ENCODE peak calls at places on chromosomes 7 and 10, in four cellular contexts. One of them, this sample, is unnamed.

GRCh38 chr7:64879800-64880199 is 23.3 kb upstream of the ZNF273 start:
- DNase-seq in fibroblast of mammary gland: no peak
- DNase-seq in astrocyte: no peak
- DNase-seq in stomach: peak; percentile 18
- DNase-seq in this sample: no peak

GRCh38 chr7:155948423-155948822 is 136.2 kb upstream of the SHH start:
- DNase-seq in stomach: peak; percentile 23
- DNase-seq in fibroblast of mammary gland: no peak
- DNase-seq in astrocyte: no peak
- DNase-seq in this sample: no peak

GRCh38 chr10:35386594-35387174 is 50.4 kb downstream of the CCNY start:
- DNase-seq in fibroblast of mammary gland: no peak
- DNase-seq in stomach: peak; percentile 53
- DNase-seq in astrocyte: no peak
- DNase-seq in this sample: no peak

GRCh38 chr10:37146443-37146842 is 21.0 kb downstream of the ANKRD30A start:
- DNase-seq in fibroblast of mammary gland: no peak
- DNase-seq in astrocyte: no peak
- DNase-seq in stomach: no peak
- DNase-seq in this sample: no peak

GRCh38 chr10:51250278-51250914 is 176.1 kb downstream of the PRKG1 start:
- DNase-seq in fibroblast of mammary gland: no peak
- DNase-seq in astrocyte: no peak
- DNase-seq in stomach: no peak
- DNase-seq in this sample: no peak

GRCh38 chr7:1569016-1569415 is 816 bp downstream of the PSMG3 start:
- DNase-seq in astrocyte: peak; percentile 67
- DNase-seq in fibroblast of mammary gland: peak; percentile 90
- DNase-seq in stomach: no peak
- DNase-seq in this sample: peak; percentile 58

GRCh38 chr7:111196655-111197054 is 105.7 kb downstream of the LRRN3 start:
- DNase-seq in fibroblast of mammary gland: no peak
- DNase-seq in astrocyte: no peak
- DNase-seq in stomach: no peak
- DNase-seq in this sample: no peak

GRCh38 chr7:38727184-38727940 is 96.2 kb upstream of the AMPH start:
- DNase-seq in fibroblast of mammary gland: no peak
- DNase-seq in astrocyte: peak; percentile 6
- DNase-seq in stomach: no peak
- DNase-seq in this sample: no peak

GRCh38 chr10:84213076-84213475 is 12.3 kb downstream of the LRIT2 start:
- DNase-seq in fibroblast of mammary gland: no peak
- DNase-seq in astrocyte: no peak
- DNase-seq in stomach: no peak
- DNase-seq in this sample: no peak

GRCh38 chr7:3075441-3075840 is 31.8 kb upstream of the CARD11 start:
- DNase-seq in fibroblast of mammary gland: no peak
- DNase-seq in astrocyte: no peak
- DNase-seq in stomach: no peak
- DNase-seq in this sample: no peak

GRCh38 chr7:96832107-96832506 is 122.5 kb upstream of the SEM1 start:
- DNase-seq in fibroblast of mammary gland: no peak
- DNase-seq in stomach: no peak
- DNase-seq in astrocyte: no peak
- DNase-seq in this sample: no peak

GRCh38 chr10:24383681-24384106 is 174.8 kb downstream of the KIAA1217 start:
- DNase-seq in stomach: peak; percentile 95
- DNase-seq in astrocyte: peak; percentile 100
- DNase-seq in fibroblast of mammary gland: peak; percentile 98
- DNase-seq in this sample: peak; percentile 93

GRCh38 chr10:62047960-62048383 is 146.5 kb downstream of the ARID5B start:
- DNase-seq in fibroblast of mammary gland: peak; percentile 68
- DNase-seq in astrocyte: no peak
- DNase-seq in stomach: no peak
- DNase-seq in this sample: peak; percentile 51

GRCh38 chr7:107972075-107972482 is 30.9 kb downstream of the LAMB1 start:
- DNase-seq in stomach: no peak
- DNase-seq in astrocyte: peak; percentile 64
- DNase-seq in fibroblast of mammary gland: peak; percentile 100
- DNase-seq in this sample: no peak

GRCh38 chr10:43749940-43750552 is 101.4 kb upstream of the ZNF32 start:
- DNase-seq in astrocyte: no peak
- DNase-seq in fibroblast of mammary gland: no peak
- DNase-seq in stomach: no peak
- DNase-seq in this sample: no peak

GRCh38 chr10:110279062-110279986 is 25.4 kb downstream of the SMNDC1 start:
- DNase-seq in astrocyte: peak; percentile 44
- DNase-seq in fibroblast of mammary gland: peak; percentile 78
- DNase-seq in stomach: peak; percentile 60
- DNase-seq in this sample: peak; percentile 30

GRCh38 chr10:113030453-113030852 is 80.4 kb downstream of the TCF7L2 start:
- DNase-seq in fibroblast of mammary gland: peak; percentile 67
- DNase-seq in stomach: no peak
- DNase-seq in astrocyte: peak; percentile 73
- DNase-seq in this sample: no peak

GRCh38 chr10:65720901-65721300 is 1204.9 kb upstream of the LRRTM3 start:
- DNase-seq in stomach: no peak
- DNase-seq in astrocyte: no peak
- DNase-seq in fibroblast of mammary gland: no peak
- DNase-seq in this sample: no peak
- H3K4me3 ChIP-seq in stomach: no peak overlapping the region
- H3K4me3 ChIP-seq in astrocyte: no peak overlapping the region
- H3K4me3 ChIP-seq in fibroblast of mammary gland: no peak overlapping the region
- H3K4me3 ChIP-seq in this sample: no peak overlapping the region

DNA sequence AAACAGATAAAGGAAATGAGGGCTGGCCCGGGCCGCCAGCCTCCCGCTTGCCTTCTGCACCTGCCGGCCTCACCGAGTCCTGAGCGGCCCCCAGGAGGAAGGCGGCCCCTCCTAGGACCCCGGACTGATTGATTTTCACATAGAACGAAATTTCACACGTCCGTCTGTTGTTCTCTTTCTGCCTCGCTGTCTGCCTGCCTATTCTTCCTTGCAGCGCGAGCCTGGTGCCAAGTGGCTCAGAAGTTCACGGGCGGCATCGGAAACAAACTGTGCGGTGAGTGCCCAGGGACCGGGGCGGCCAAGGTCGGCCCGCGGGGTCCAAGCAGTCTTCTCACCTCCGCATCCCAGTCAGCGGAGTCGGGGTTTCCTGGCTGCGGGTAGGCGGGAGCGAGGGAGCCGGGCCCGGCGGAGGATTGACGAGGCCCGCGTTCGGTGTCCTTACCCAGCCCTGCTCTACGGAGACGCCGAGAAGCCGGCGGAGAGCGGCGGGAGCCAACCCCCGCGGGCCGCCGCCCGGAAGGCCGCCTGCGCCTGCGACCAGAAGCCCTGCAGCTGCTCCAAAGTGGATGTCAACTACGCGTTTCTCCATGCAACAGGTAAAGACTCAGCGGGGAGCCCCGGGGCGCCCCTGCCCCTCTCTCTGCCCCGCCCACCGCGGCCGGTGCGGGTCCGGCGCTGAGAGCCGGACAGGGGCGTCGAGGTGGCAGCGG is 977 bp downstream of the GAD2 start:
- DNase-seq in astrocyte: no peak
- DNase-seq in fibroblast of mammary gland: no peak
- DNase-seq in stomach: no peak
- DNase-seq in this sample: no peak
- H3K4me3 ChIP-seq in astrocyte: no peak overlapping the region
- H3K4me3 ChIP-seq in fibroblast of mammary gland: no peak overlapping the region
- H3K4me3 ChIP-seq in stomach: peak overlapping the region; percentile 13
- H3K4me3 ChIP-seq in this sample: no peak overlapping the region

DNA sequence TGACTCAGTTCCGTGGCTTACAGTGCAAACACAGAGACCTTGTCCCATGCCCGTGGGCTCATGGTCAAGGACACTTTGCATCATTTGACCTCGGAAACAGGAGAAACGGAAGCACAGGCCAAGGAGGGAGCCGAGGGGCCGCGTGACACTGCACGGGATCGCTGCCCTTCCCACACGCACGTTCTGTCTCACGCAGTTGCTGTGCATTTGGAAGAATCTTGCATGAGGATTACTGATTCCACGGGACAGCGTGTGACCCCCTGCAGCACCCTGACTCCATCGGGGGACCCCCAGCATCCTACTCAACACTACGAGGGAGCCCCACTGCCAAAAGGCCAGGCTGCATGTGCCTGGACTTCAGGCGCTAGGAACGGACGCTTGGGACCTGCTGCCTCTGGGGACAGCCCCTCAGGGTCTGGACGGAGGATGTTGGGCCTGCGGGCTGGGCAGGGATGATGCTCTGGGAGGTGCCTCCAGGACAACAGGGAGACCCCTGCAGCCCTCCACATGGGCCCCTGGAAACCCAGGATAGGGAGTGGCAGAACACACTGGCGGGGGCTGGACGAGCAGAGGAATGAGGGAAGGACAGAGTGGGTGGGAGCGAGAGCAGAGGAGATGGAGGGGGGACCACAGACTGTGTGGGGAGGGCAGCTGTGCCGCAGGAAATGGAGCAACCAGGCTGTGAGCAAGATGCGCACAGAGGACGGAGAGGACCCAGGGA is 222.2 kb downstream of the DNAJB6 start:
- DNase-seq in stomach: no peak
- DNase-seq in astrocyte: no peak
- DNase-seq in fibroblast of mammary gland: no peak
- DNase-seq in this sample: no peak
- H3K4me3 ChIP-seq in stomach: no peak overlapping the region
- H3K4me3 ChIP-seq in astrocyte: no peak overlapping the region
- H3K4me3 ChIP-seq in fibroblast of mammary gland: no peak overlapping the region
- H3K4me3 ChIP-seq in this sample: no peak overlapping the region

GRCh38 chr10:6877351-6878066 is 297.4 kb upstream of the PRKCQ start:
- DNase-seq in fibroblast of mammary gland: no peak
- DNase-seq in astrocyte: no peak
- DNase-seq in stomach: no peak
- DNase-seq in this sample: peak; percentile 29

GRCh38 chr10:6871128-6871527 is 291.1 kb upstream of the PRKCQ start:
- DNase-seq in stomach: no peak
- DNase-seq in fibroblast of mammary gland: peak; percentile 16
- DNase-seq in astrocyte: no peak
- DNase-seq in this sample: no peak

GRCh38 chr10:6878067-6878412 is 298.0 kb upstream of the PRKCQ start:
- DNase-seq in stomach: no peak
- DNase-seq in fibroblast of mammary gland: peak; percentile 44
- DNase-seq in astrocyte: peak; percentile 26
- DNase-seq in this sample: no peak

GRCh38 chr10:6875229-6875544 is 295.1 kb upstream of the PRKCQ start:
- DNase-seq in astrocyte: no peak
- DNase-seq in fibroblast of mammary gland: no peak
- DNase-seq in stomach: no peak
- DNase-seq in this sample: no peak
- H3K4me3 ChIP-seq in astrocyte: no peak overlapping the region
- H3K4me3 ChIP-seq in fibroblast of mammary gland: no peak overlapping the region
- H3K4me3 ChIP-seq in stomach: no peak overlapping the region
- H3K4me3 ChIP-seq in this sample: no peak overlapping the region

DNA sequence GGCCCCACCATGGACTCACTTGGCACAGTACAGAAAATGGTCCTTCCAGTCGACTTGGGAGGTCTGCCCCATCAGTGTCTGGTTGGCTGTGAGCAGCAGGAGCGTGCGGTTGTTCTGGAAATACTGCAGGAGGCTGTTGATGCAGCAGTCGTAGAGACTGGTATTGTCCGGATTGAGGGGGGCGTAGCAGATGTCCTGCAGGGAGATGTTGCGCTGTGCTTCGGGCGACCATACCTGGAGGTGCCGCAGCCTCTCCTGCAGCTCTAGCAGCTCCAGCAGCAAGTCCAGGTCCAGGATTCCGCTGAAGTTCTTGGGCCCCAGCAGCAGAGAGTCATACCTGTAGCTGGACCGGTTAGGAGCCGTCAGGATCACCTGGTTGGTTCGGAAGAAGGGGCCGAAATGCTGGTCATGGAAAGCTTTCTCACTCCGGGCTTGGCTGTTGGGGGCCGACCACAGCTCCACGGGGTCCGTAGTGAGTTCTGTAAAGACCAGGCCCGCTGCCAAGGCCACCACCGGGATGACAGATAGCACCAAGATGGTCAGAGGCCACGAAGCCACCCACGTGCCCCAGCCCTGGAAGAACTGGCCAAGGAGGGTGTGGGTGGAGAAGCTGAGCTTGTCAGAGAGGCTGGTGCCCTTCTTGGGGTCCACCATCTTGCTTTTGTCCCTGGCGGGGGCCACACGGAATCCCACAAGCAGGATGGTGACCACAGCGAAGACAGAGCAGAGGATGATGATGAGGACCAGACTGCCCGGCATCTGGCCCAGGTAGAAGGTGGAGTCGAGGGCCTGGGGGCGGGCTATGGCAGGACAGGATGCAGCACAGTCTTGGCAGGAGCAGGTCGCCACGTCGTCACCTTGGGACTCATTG is 2.1 kb downstream of the NPC1L1 start:
- DNase-seq in stomach: no peak
- DNase-seq in astrocyte: no peak
- DNase-seq in fibroblast of mammary gland: no peak
- DNase-seq in this sample: no peak
- H3K4me3 ChIP-seq in stomach: no peak overlapping the region
- H3K4me3 ChIP-seq in astrocyte: no peak overlapping the region
- H3K4me3 ChIP-seq in fibroblast of mammary gland: no peak overlapping the region
- H3K4me3 ChIP-seq in this sample: no peak overlapping the region

DNA sequence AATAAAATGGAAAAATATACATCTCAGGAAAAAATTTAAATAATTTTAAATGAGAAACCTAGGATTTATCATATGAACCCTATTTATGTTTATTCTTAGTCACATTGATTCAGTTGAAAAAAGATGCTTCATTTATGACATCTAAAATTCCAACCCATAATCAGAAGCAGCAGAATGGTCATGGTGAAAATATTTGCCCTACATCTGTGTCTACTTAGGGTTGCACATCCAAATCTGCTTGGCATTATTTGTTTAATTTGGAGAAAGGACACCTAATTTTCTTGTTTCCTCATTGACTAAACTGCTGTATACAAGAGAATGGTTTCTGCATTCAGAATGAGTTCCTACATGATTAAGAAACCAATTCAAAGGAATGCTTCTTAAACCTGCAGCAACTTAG is 72.9 kb upstream of the SKAP2 start:
- DNase-seq in fibroblast of mammary gland: peak; percentile 72
- DNase-seq in astrocyte: no peak
- DNase-seq in stomach: no peak
- DNase-seq in this sample: no peak
- H3K4me3 ChIP-seq in fibroblast of mammary gland: no peak overlapping the region
- H3K4me3 ChIP-seq in astrocyte: no peak overlapping the region
- H3K4me3 ChIP-seq in stomach: no peak overlapping the region
- H3K4me3 ChIP-seq in this sample: no peak overlapping the region

GRCh38 chr7:148327379-148327778 is 263.2 kb upstream of the C7orf33 start:
- DNase-seq in fibroblast of mammary gland: peak; percentile 37
- DNase-seq in astrocyte: no peak
- DNase-seq in stomach: no peak
- DNase-seq in this sample: no peak
- H3K4me3 ChIP-seq in fibroblast of mammary gland: no peak overlapping the region
- H3K4me3 ChIP-seq in astrocyte: no peak overlapping the region
- H3K4me3 ChIP-seq in stomach: no peak overlapping the region
- H3K4me3 ChIP-seq in this sample: no peak overlapping the region